ENCODE peak calls at places on chromosome 21, in six cellular contexts. P is lower lobe of right lung, G is heart right ventricle, I is fibroblast of lung, V is tibial artery, E is fibroblast of mammary gland. L is an unnamed sample.

GRCh38 chr21:40512590-40512989 is 334.4 kb downstream of the DSCAM start:
- DNase-seq in P (no peak), G (no peak), I (no peak), V (no peak), E (no peak), L (no peak)

GRCh38 chr21:42575111-42575510 is 61.5 kb downstream of the SLC37A1 start:
- DNase-seq in P (peak), G (no peak), I (no peak), V (peak), E (no peak), L (no peak)

GRCh38 chr21:37220433-37220980 is 46.6 kb downstream of the VPS26C start:
- DNase-seq in P (no peak), G (no peak), I (peak), V (no peak), E (peak), L (no peak)

GRCh38 chr21:39640754-39641153 is 28.0 kb downstream of the B3GALT5 start:
- DNase-seq in P (no peak), G (no peak), I (no peak), V (no peak), E (no peak), L (no peak)

GRCh38 chr21:40765771-40766170 is 81.2 kb downstream of the DSCAM start:
- DNase-seq in P (no peak), G (no peak), I (no peak), V (no peak), E (no peak), L (no peak)

GRCh38 chr21:15065381-15066230 is 806 bp upstream of the NRIP1 start:
- DNase-seq in P (peak), G (peak), I (peak), V (peak), E (peak), L (no peak)

GRCh38 chr21:17708541-17709265 is 96.0 kb upstream of the BTG3 start:
- DNase-seq in P (no peak), G (no peak), I (peak), V (no peak), E (no peak), L (no peak)

GRCh38 chr21:41932191-41932575 is 21.6 kb downstream of the C2CD2 start:
- DNase-seq in P (no peak), G (no peak), I (peak), V (no peak), E (peak), L (no peak)

GRCh38 chr21:21200939-21201610 is 202.9 kb downstream of the NCAM2 start:
- DNase-seq in P (no peak), G (no peak), I (peak), V (no peak), E (peak), L (no peak)

GRCh38 chr21:41211041-41211426 is 43.1 kb downstream of the BACE2 start:
- DNase-seq in P (no peak), G (no peak), I (no peak), V (no peak), E (no peak), L (no peak)

GRCh38 chr21:40134731-40135492 is 267.7 kb downstream of the PCP4 start:
- DNase-seq in P (no peak), G (no peak), I (no peak), V (no peak), E (no peak), L (no peak)

GRCh38 chr21:33847586-33848251 is 67.9 kb downstream of the ATP5PO start:
- DNase-seq in P (no peak), G (no peak), I (no peak), V (no peak), E (no peak), L (no peak)

GRCh38 chr21:18384771-18385170 is 18.8 kb downstream of the TMPRSS15 start:
- DNase-seq in P (no peak), G (no peak), I (no peak), V (no peak), E (peak), L (no peak)

GRCh38 chr21:41802684-41803083 is 35.8 kb upstream of the RIPK4 start:
- DNase-seq in P (no peak), G (peak), I (peak), V (peak), E (peak), L (no peak)

GRCh38 chr21:14900058-14900457 is 164.7 kb downstream of the NRIP1 start:
- DNase-seq in P (no peak), G (no peak), I (no peak), V (no peak), E (peak), L (no peak)

GRCh38 chr21:33976082-33976979 is 60.7 kb upstream of the ATP5PO start:
- DNase-seq in P (no peak), G (peak), I (peak), V (peak), E (peak), L (peak)

GRCh38 chr21:37412603-37413360 is 46.2 kb downstream of the DYRK1A start:
- DNase-seq in P (no peak), G (no peak), I (peak), V (no peak), E (peak), L (no peak)

GRCh38 chr21:34046917-34047316 is 26.5 kb upstream of the MRPS6 start:
- DNase-seq in P (no peak), G (no peak), I (no peak), V (no peak), E (no peak), L (no peak)

GRCh38 chr21:23374155-23374554 is 2233.1 kb downstream of the MRPL39 start:
- DNase-seq in P (no peak), G (no peak), I (no peak), V (no peak), E (no peak), L (no peak)

GRCh38 chr21:45405271-45405818 is 380 bp downstream of the COL18A1 start:
- DNase-seq in P (peak), G (peak), I (no peak), V (peak), E (peak), L (no peak)
- H3K4me3 ChIP-seq in P (peak), G (peak), I (peak), V (peak), E (peak), L (no peak)

GRCh38 chr21:28877318-28877884 is 115.3 kb downstream of the LTN1 start:
- DNase-seq in P (no peak), G (no peak), I (no peak), V (no peak), E (no peak), L (no peak)
- TF ChIP-seq CTCF in P (no peak), G (no peak), I (no peak), V (no peak), E (no peak), L (no peak)

GRCh38 chr21:35254752-35255138 is 205.6 kb upstream of the RUNX1 start:
- DNase-seq in P (no peak), G (no peak), I (no peak), V (no peak), E (no peak), L (no peak)

GRCh38 chr21:35257413-35257812 is 208.3 kb upstream of the RUNX1 start:
- DNase-seq in P (peak), G (peak), I (peak), V (peak), E (peak), L (no peak)

GRCh38 chr21:35254006-35254751 is 205.1 kb upstream of the RUNX1 start:
- DNase-seq in P (no peak), G (no peak), I (peak), V (no peak), E (peak), L (no peak)

GRCh38 chr21:35258521-35258920 is 209.4 kb upstream of the RUNX1 start:
- DNase-seq in P (no peak), G (no peak), I (no peak), V (no peak), E (no peak), L (no peak)

DNA sequence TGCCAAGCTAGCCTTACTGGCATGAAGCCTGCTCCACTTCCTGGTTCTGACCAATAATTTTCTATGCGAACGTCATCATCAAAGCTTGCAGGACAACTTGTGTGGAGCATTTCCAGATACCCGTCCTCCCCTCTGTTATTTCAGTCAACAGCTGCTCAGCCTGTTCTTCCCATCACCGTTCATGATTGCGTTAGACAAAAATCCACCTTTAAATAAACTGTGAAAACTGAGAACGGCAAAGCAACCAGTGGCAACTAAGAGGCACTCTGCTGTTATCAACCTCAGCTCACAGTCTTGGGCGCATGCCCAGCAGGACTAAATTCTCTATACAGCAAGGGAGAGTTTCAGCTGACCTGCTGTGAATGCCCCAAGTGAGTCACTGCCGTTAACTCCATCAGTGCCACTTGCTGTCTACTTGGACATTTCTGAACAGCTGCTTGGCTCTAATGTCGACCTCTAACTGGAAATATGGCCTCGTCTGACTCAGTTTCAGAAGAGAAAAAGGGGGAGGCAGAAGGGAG is 207.4 kb upstream of the RUNX1 start:
- DNase-seq in P (peak), G (peak), I (peak), V (peak), E (peak), L (no peak)
- H3K4me3 ChIP-seq in P (no peak), G (no peak), I (no peak), V (peak), E (peak), L (no peak)

GRCh38 chr21:46635324-46636180 is at the start of gene PRMT2:
- DNase-seq in P (peak), G (peak), I (peak), V (peak), E (peak), L (peak)
- TF ChIP-seq CTCF in P (no peak), G (no peak), I (no peak), V (no peak), E (no peak), L (no peak)

GRCh38 chr21:26949830-26950229 is 17.1 kb downstream of the ADAMTS5 start:
- DNase-seq in P (no peak), G (no peak), I (no peak), V (no peak), E (no peak), L (no peak)

GRCh38 chr21:26948194-26948593 is 18.7 kb downstream of the ADAMTS5 start:
- DNase-seq in P (no peak), G (no peak), I (no peak), V (no peak), E (peak), L (no peak)

GRCh38 chr21:26946744-26947446 is 20.0 kb downstream of the ADAMTS5 start:
- DNase-seq in P (no peak), G (no peak), I (no peak), V (no peak), E (peak), L (no peak)

GRCh38 chr21:26943916-26944315 is 23.0 kb downstream of the ADAMTS5 start:
- DNase-seq in P (no peak), G (no peak), I (no peak), V (no peak), E (no peak), L (no peak)

DNA sequence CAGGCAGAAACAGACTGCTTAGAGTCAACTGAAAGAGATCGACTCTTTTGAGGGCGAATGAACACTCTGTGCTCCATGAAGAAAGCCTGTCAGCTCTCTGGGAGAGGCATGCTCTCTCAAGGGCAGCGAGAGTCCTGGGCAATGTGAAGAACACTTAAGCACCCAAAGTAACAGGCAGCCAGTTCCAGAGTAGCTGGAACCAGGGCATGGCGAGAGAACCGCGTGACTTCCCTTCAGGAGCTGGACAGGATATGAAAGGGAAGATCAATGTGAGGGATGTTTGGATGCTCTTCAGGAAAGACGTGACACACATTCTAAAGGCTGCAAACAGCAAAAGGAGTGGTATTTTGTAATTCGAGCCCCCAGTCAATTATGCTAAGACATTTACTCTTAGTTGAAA is 21.0 kb downstream of the ADAMTS5 start:
- DNase-seq in P (peak), G (peak), I (no peak), V (peak), E (peak), L (no peak)
- H3K4me3 ChIP-seq in P (no peak), G (no peak), I (no peak), V (no peak), E (no peak), L (no peak)

GRCh38 chr21:25872271-25872670 is 137.5 kb downstream of the GABPA start:
- DNase-seq in P (no peak), G (no peak), I (no peak), V (no peak), E (no peak), L (no peak)
- TF ChIP-seq CTCF in P (no peak), G (no peak), I (no peak), V (no peak), E (no peak), L (no peak)

GRCh38 chr21:31119199-31119598 is 80.9 kb upstream of the KRTAP19-8 start:
- DNase-seq in P (no peak), G (no peak), I (no peak), V (no peak), E (no peak), L (no peak)

GRCh38 chr21:31110430-31110829 is 72.2 kb upstream of the KRTAP19-8 start:
- DNase-seq in P (no peak), G (no peak), I (no peak), V (no peak), E (no peak), L (no peak)

GRCh38 chr21:31111093-31111492 is 72.8 kb upstream of the KRTAP19-8 start:
- DNase-seq in P (no peak), G (no peak), I (no peak), V (no peak), E (no peak), L (no peak)

GRCh38 chr21:31117046-31117916 is 79.0 kb upstream of the KRTAP19-8 start:
- DNase-seq in P (no peak), G (no peak), I (peak), V (no peak), E (peak), L (no peak)

GRCh38 chr21:31115249-31115648 is 77.0 kb upstream of the KRTAP19-8 start:
- DNase-seq in P (no peak), G (no peak), I (no peak), V (no peak), E (no peak), L (no peak)
- H3K4me3 ChIP-seq in P (no peak), G (no peak), I (no peak), V (no peak), E (no peak), L (no peak)

DNA sequence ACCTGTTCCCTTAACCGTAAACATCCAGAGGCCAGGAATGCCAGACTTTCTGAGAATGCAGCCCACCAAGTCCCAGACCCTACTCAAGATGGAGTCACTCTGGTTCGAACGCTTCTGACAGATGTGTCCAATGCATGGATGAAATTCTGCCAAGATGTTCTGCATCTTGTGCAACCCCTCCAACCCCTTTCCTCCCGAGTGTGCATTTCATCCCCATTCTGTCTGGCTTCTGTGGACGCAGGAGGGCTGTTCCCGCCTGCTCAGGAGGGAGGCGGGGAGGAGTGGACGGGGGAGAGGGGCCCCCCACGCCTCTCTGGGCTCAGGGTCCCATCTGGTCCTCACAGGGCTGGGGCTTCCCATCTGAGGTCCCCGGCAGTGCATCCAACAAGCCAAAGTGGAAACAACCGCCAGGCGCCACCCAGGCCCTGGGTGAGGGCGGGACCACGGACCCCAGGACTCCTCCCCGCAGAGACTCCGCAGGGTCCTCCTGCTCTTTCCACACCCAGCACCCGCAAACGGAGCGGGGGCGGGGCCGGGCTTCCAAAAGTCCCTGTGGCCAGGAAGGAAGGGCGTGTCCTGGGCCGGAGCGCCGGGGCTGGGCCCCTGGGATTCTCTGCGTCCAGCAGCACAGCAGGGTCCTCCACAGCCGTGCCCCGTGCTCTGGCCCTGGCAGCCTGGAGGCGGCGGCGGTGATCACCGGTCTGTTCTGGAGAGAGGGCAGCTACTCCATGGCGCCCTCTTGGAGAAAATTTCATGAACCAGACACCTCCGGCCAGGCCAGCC is 27.7 kb upstream of the SUMO3 start:
- DNase-seq in P (peak), G (peak), I (peak), V (peak), E (peak), L (no peak)
- TF ChIP-seq CTCF in P (peak), G (no peak), I (peak), V (no peak), E (peak), L (no peak)